ENCODE peak calls at places on chromosomes 16 and 17, in nine cellular contexts. One of them, this sample, is unnamed.

GRCh38 chr17:30913955-30914354 is 7.8 kb upstream of the ADAP2 start:
- DNase-seq in Calu3: no peak
- DNase-seq in fibroblast of mammary gland: no peak
- DNase-seq in cardiac muscle cell: no peak
- DNase-seq in ascending aorta: no peak
- DNase-seq in upper lobe of left lung: no peak
- DNase-seq in Peyer's patch: no peak
- DNase-seq in neural progenitor cell: no peak
- DNase-seq in GM12865: no peak
- DNase-seq in this sample: no peak

GRCh38 chr17:17876959-17877547 is 40.3 kb upstream of the SREBF1 start:
- DNase-seq in upper lobe of left lung: no peak
- DNase-seq in fibroblast of mammary gland: peak
- DNase-seq in Calu3: no peak
- DNase-seq in ascending aorta: peak
- DNase-seq in Peyer's patch: no peak
- DNase-seq in GM12865: no peak
- DNase-seq in cardiac muscle cell: peak
- DNase-seq in neural progenitor cell: no peak
- DNase-seq in this sample: peak

GRCh38 chr17:31310877-31311276 is 3.0 kb downstream of the EVI2B start:
- DNase-seq in Peyer's patch: peak
- DNase-seq in cardiac muscle cell: no peak
- DNase-seq in upper lobe of left lung: no peak
- DNase-seq in neural progenitor cell: no peak
- DNase-seq in fibroblast of mammary gland: no peak
- DNase-seq in GM12865: peak
- DNase-seq in ascending aorta: no peak
- DNase-seq in Calu3: no peak
- DNase-seq in this sample: no peak

GRCh38 chr17:68433911-68434503 is 23.3 kb downstream of the WIPI1 start:
- DNase-seq in fibroblast of mammary gland: no peak
- DNase-seq in neural progenitor cell: no peak
- DNase-seq in cardiac muscle cell: no peak
- DNase-seq in upper lobe of left lung: no peak
- DNase-seq in Calu3: no peak
- DNase-seq in GM12865: no peak
- DNase-seq in Peyer's patch: no peak
- DNase-seq in ascending aorta: no peak
- DNase-seq in this sample: no peak

GRCh38 chr16:2467301-2468141 is 3.6 kb upstream of the NTN3 start:
- DNase-seq in cardiac muscle cell: peak
- DNase-seq in neural progenitor cell: peak
- DNase-seq in Calu3: peak
- DNase-seq in upper lobe of left lung: peak
- DNase-seq in ascending aorta: peak
- DNase-seq in Peyer's patch: peak
- DNase-seq in GM12865: peak
- DNase-seq in fibroblast of mammary gland: peak
- DNase-seq in this sample: peak

GRCh38 chr16:67594956-67595355 is 32.6 kb downstream of the CTCF start:
- DNase-seq in neural progenitor cell: no peak
- DNase-seq in fibroblast of mammary gland: peak
- DNase-seq in upper lobe of left lung: no peak
- DNase-seq in Calu3: no peak
- DNase-seq in cardiac muscle cell: no peak
- DNase-seq in GM12865: no peak
- DNase-seq in Peyer's patch: no peak
- DNase-seq in ascending aorta: no peak
- DNase-seq in this sample: peak

GRCh38 chr16:86221085-86221484 is 289.2 kb upstream of the FOXF1 start:
- DNase-seq in GM12865: no peak
- DNase-seq in upper lobe of left lung: no peak
- DNase-seq in Peyer's patch: no peak
- DNase-seq in Calu3: no peak
- DNase-seq in ascending aorta: no peak
- DNase-seq in cardiac muscle cell: no peak
- DNase-seq in neural progenitor cell: no peak
- DNase-seq in fibroblast of mammary gland: peak
- DNase-seq in this sample: no peak

GRCh38 chr16:53323924-53324323 is 110.3 kb upstream of the RBL2 start:
- DNase-seq in neural progenitor cell: no peak
- DNase-seq in ascending aorta: no peak
- DNase-seq in GM12865: no peak
- DNase-seq in Peyer's patch: no peak
- DNase-seq in fibroblast of mammary gland: no peak
- DNase-seq in cardiac muscle cell: no peak
- DNase-seq in upper lobe of left lung: no peak
- DNase-seq in Calu3: no peak
- DNase-seq in this sample: no peak

GRCh38 chr17:58315750-58316149 is 12.8 kb downstream of the TSPOAP1 start:
- DNase-seq in fibroblast of mammary gland: no peak
- DNase-seq in ascending aorta: no peak
- DNase-seq in Peyer's patch: no peak
- DNase-seq in cardiac muscle cell: no peak
- DNase-seq in Calu3: no peak
- DNase-seq in neural progenitor cell: no peak
- DNase-seq in GM12865: no peak
- DNase-seq in upper lobe of left lung: no peak
- DNase-seq in this sample: no peak

GRCh38 chr16:13793788-13794461 is 126.0 kb upstream of the ERCC4 start:
- DNase-seq in ascending aorta: no peak
- DNase-seq in neural progenitor cell: no peak
- DNase-seq in upper lobe of left lung: no peak
- DNase-seq in Peyer's patch: no peak
- DNase-seq in Calu3: no peak
- DNase-seq in GM12865: no peak
- DNase-seq in fibroblast of mammary gland: no peak
- DNase-seq in cardiac muscle cell: peak
- DNase-seq in this sample: no peak

GRCh38 chr17:6427284-6427781 is 7.6 kb downstream of the AIPL1 start:
- DNase-seq in upper lobe of left lung: no peak
- DNase-seq in Calu3: no peak
- DNase-seq in GM12865: peak
- DNase-seq in Peyer's patch: no peak
- DNase-seq in fibroblast of mammary gland: peak
- DNase-seq in ascending aorta: no peak
- DNase-seq in cardiac muscle cell: no peak
- DNase-seq in neural progenitor cell: no peak
- DNase-seq in this sample: no peak

GRCh38 chr16:4178468-4179010 is 62.3 kb upstream of the ADCY9 start:
- DNase-seq in Peyer's patch: no peak
- DNase-seq in cardiac muscle cell: no peak
- DNase-seq in upper lobe of left lung: no peak
- DNase-seq in Calu3: no peak
- DNase-seq in neural progenitor cell: no peak
- DNase-seq in fibroblast of mammary gland: no peak
- DNase-seq in GM12865: no peak
- DNase-seq in ascending aorta: no peak
- DNase-seq in this sample: no peak

GRCh38 chr17:3559270-3559645 is 1.6 kb upstream of the TRPV3 start:
- DNase-seq in Calu3: no peak
- DNase-seq in Peyer's patch: no peak
- DNase-seq in cardiac muscle cell: no peak
- DNase-seq in neural progenitor cell: no peak
- DNase-seq in GM12865: no peak
- DNase-seq in fibroblast of mammary gland: no peak
- DNase-seq in ascending aorta: no peak
- DNase-seq in upper lobe of left lung: no peak
- DNase-seq in this sample: no peak

GRCh38 chr16:68090109-68090508 is 4.9 kb downstream of the NFATC3 start:
- DNase-seq in fibroblast of mammary gland: no peak
- DNase-seq in cardiac muscle cell: no peak
- DNase-seq in upper lobe of left lung: no peak
- DNase-seq in GM12865: no peak
- DNase-seq in ascending aorta: no peak
- DNase-seq in Calu3: no peak
- DNase-seq in Peyer's patch: no peak
- DNase-seq in neural progenitor cell: no peak
- DNase-seq in this sample: no peak

GRCh38 chr17:7440113-7440822 is 956 bp downstream of the FGF11 start:
- DNase-seq in Peyer's patch: peak
- DNase-seq in upper lobe of left lung: peak
- DNase-seq in neural progenitor cell: peak
- DNase-seq in GM12865: peak
- DNase-seq in ascending aorta: no peak
- DNase-seq in cardiac muscle cell: peak
- DNase-seq in fibroblast of mammary gland: no peak
- DNase-seq in Calu3: peak
- DNase-seq in this sample: peak

GRCh38 chr17:1978396-1978962 is 46.7 kb downstream of the RTN4RL1 start:
- DNase-seq in fibroblast of mammary gland: no peak
- DNase-seq in upper lobe of left lung: no peak
- DNase-seq in Calu3: no peak
- DNase-seq in cardiac muscle cell: no peak
- DNase-seq in Peyer's patch: no peak
- DNase-seq in GM12865: no peak
- DNase-seq in ascending aorta: no peak
- DNase-seq in neural progenitor cell: no peak
- DNase-seq in this sample: no peak

GRCh38 chr16:70638814-70639792 is 7.3 kb upstream of the IL34 start:
- DNase-seq in cardiac muscle cell: no peak
- DNase-seq in upper lobe of left lung: no peak
- DNase-seq in ascending aorta: no peak
- DNase-seq in Calu3: no peak
- DNase-seq in fibroblast of mammary gland: peak
- DNase-seq in GM12865: no peak
- DNase-seq in neural progenitor cell: no peak
- DNase-seq in Peyer's patch: peak
- DNase-seq in this sample: peak

GRCh38 chr17:54892360-54892759 is 8.3 kb upstream of the TOM1L1 start:
- DNase-seq in cardiac muscle cell: no peak
- DNase-seq in upper lobe of left lung: no peak
- DNase-seq in GM12865: no peak
- DNase-seq in Calu3: no peak
- DNase-seq in neural progenitor cell: no peak
- DNase-seq in fibroblast of mammary gland: no peak
- DNase-seq in Peyer's patch: no peak
- DNase-seq in ascending aorta: no peak
- DNase-seq in this sample: no peak

GRCh38 chr17:54887787-54888186 is 12.9 kb upstream of the TOM1L1 start:
- DNase-seq in upper lobe of left lung: no peak
- DNase-seq in fibroblast of mammary gland: no peak
- DNase-seq in Calu3: no peak
- DNase-seq in neural progenitor cell: no peak
- DNase-seq in ascending aorta: no peak
- DNase-seq in GM12865: no peak
- DNase-seq in Peyer's patch: no peak
- DNase-seq in cardiac muscle cell: no peak
- DNase-seq in this sample: no peak

GRCh38 chr17:54888254-54888653 is 12.4 kb upstream of the TOM1L1 start:
- DNase-seq in cardiac muscle cell: no peak
- DNase-seq in upper lobe of left lung: no peak
- DNase-seq in Peyer's patch: no peak
- DNase-seq in GM12865: no peak
- DNase-seq in Calu3: no peak
- DNase-seq in neural progenitor cell: no peak
- DNase-seq in ascending aorta: no peak
- DNase-seq in fibroblast of mammary gland: no peak
- DNase-seq in this sample: no peak

GRCh38 chr17:54888981-54889380 is 11.7 kb upstream of the TOM1L1 start:
- DNase-seq in fibroblast of mammary gland: no peak
- DNase-seq in Peyer's patch: no peak
- DNase-seq in cardiac muscle cell: no peak
- DNase-seq in neural progenitor cell: no peak
- DNase-seq in ascending aorta: no peak
- DNase-seq in Calu3: no peak
- DNase-seq in GM12865: no peak
- DNase-seq in upper lobe of left lung: no peak
- DNase-seq in this sample: no peak

GRCh38 chr17:54891176-54891821 is 9.4 kb upstream of the TOM1L1 start:
- DNase-seq in neural progenitor cell: peak
- DNase-seq in fibroblast of mammary gland: peak
- DNase-seq in Peyer's patch: no peak
- DNase-seq in Calu3: peak
- DNase-seq in cardiac muscle cell: peak
- DNase-seq in upper lobe of left lung: no peak
- DNase-seq in GM12865: peak
- DNase-seq in ascending aorta: no peak
- DNase-seq in this sample: peak
- TF ChIP-seq CTCF in neural progenitor cell: peak
- TF ChIP-seq CTCF in fibroblast of mammary gland: peak
- TF ChIP-seq CTCF in Peyer's patch: no peak
- TF ChIP-seq CTCF in Calu3: peak
- TF ChIP-seq CTCF in cardiac muscle cell: peak
- TF ChIP-seq CTCF in upper lobe of left lung: no peak
- TF ChIP-seq CTCF in GM12865: no peak
- TF ChIP-seq CTCF in ascending aorta: no peak
- TF ChIP-seq CTCF in this sample: peak

DNA sequence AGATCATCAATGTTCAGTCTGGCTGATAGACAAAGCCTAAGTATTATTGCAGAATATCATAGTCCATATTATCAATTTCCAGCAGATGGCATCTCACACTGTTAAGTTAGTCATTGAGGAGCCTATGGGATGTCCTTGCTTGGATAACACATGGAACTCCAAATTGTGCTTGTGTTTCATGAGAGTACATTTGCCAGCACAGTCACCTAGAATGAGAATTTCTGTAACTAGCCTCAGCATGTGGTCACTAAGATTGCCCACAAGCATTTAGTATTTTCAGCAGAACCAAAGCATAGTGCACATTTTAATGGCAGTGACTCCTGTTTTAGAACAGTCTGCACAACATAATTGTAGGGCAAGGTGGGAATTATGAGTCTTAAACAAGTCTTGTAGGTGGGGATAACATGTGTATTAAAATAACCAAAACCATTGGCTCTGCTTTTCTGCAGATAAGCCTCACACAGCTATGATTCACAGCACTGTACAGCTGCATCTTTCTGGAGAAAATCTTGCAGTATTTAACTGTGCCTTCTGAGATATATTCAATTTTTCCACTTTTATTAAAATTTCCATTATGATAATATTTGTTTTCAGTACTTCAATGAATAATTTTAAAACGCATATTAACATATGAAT is 882.8 kb upstream of the SOX9 start:
- DNase-seq in upper lobe of left lung: no peak
- DNase-seq in neural progenitor cell: no peak
- DNase-seq in fibroblast of mammary gland: peak
- DNase-seq in GM12865: no peak
- DNase-seq in cardiac muscle cell: no peak
- DNase-seq in Calu3: no peak
- DNase-seq in Peyer's patch: no peak
- DNase-seq in ascending aorta: no peak
- DNase-seq in this sample: no peak
- TF ChIP-seq CTCF in upper lobe of left lung: no peak
- TF ChIP-seq CTCF in neural progenitor cell: no peak
- TF ChIP-seq CTCF in fibroblast of mammary gland: peak
- TF ChIP-seq CTCF in GM12865: no peak
- TF ChIP-seq CTCF in cardiac muscle cell: peak
- TF ChIP-seq CTCF in Calu3: no peak
- TF ChIP-seq CTCF in Peyer's patch: no peak
- TF ChIP-seq CTCF in ascending aorta: no peak
- TF ChIP-seq CTCF in this sample: no peak

GRCh38 chr17:77285594-77286390 is 145.0 kb downstream of the SEC14L1 start:
- DNase-seq in Peyer's patch: peak
- DNase-seq in fibroblast of mammary gland: peak
- DNase-seq in upper lobe of left lung: peak
- DNase-seq in neural progenitor cell: no peak
- DNase-seq in GM12865: no peak
- DNase-seq in Calu3: peak
- DNase-seq in cardiac muscle cell: no peak
- DNase-seq in ascending aorta: peak
- DNase-seq in this sample: peak
- TF ChIP-seq CTCF in Peyer's patch: no peak
- TF ChIP-seq CTCF in fibroblast of mammary gland: no peak
- TF ChIP-seq CTCF in upper lobe of left lung: no peak
- TF ChIP-seq CTCF in neural progenitor cell: no peak
- TF ChIP-seq CTCF in GM12865: no peak
- TF ChIP-seq CTCF in Calu3: no peak
- TF ChIP-seq CTCF in cardiac muscle cell: no peak
- TF ChIP-seq CTCF in ascending aorta: no peak
- TF ChIP-seq CTCF in this sample: no peak

GRCh38 chr16:720990-721764 is at the start of gene ANTKMT:
- DNase-seq in ascending aorta: no peak
- DNase-seq in upper lobe of left lung: peak
- DNase-seq in cardiac muscle cell: peak
- DNase-seq in fibroblast of mammary gland: peak
- DNase-seq in neural progenitor cell: peak
- DNase-seq in Peyer's patch: peak
- DNase-seq in Calu3: peak
- DNase-seq in GM12865: peak
- DNase-seq in this sample: peak
- TF ChIP-seq CTCF in ascending aorta: no peak
- TF ChIP-seq CTCF in upper lobe of left lung: no peak
- TF ChIP-seq CTCF in cardiac muscle cell: no peak
- TF ChIP-seq CTCF in fibroblast of mammary gland: no peak
- TF ChIP-seq CTCF in neural progenitor cell: no peak
- TF ChIP-seq CTCF in Peyer's patch: no peak
- TF ChIP-seq CTCF in Calu3: no peak
- TF ChIP-seq CTCF in GM12865: no peak
- TF ChIP-seq CTCF in this sample: no peak